ENCODE peak calls at places on chromosomes 5 and 9, in five cellular contexts. Y, E, B, V and W are unnamed samples.
A peak's percentile ranks its signal among the peaks of the same experiment; 100 is the strongest.

GRCh38 chr9:112581469-112582176 is 95.0 kb downstream of the KIAA1958 start:
- DNase-seq in Y (no peak), V (no peak), B (no peak), E (peak; percentile 78), W (no peak)

GRCh38 chr5:19795218-19795617 is 192.8 kb downstream of the CDH18 start:
- DNase-seq in E (peak; percentile 3), Y (no peak), V (no peak), B (no peak), W (no peak)

GRCh38 chr9:38641985-38642864 is 21.8 kb upstream of the ANKRD18A start:
- DNase-seq in E (peak; percentile 17), Y (peak; percentile 59), B (peak; percentile 12), V (no peak), W (peak; percentile 71)

GRCh38 chr9:116152390-116152789 is 1.2 kb upstream of the PAPPA start:
- DNase-seq in V (no peak), Y (no peak), E (peak; percentile 16), B (no peak), W (peak; percentile 29)

GRCh38 chr9:69532359-69532758 is 139.8 kb downstream of the APBA1 start:
- DNase-seq in B (no peak), E (no peak), Y (no peak), V (no peak), W (peak; percentile 48)

GRCh38 chr5:128919542-128919941 is 45.7 kb upstream of the SLC27A6 start:
- DNase-seq in B (no peak), V (no peak), Y (no peak), E (no peak), W (no peak)

GRCh38 chr9:108687360-108687981 is 168.3 kb downstream of the ACTL7B start:
- DNase-seq in E (no peak), B (no peak), V (no peak), Y (no peak), W (no peak)

GRCh38 chr5:36777105-36777757 is 99.3 kb upstream of the NIPBL start:
- DNase-seq in V (no peak), B (no peak), E (peak; percentile 27), Y (peak; percentile 15), W (peak; percentile 48)

GRCh38 chr5:144742376-144742775 is 571.7 kb downstream of the KCTD16 start:
- DNase-seq in V (no peak), B (no peak), Y (no peak), E (no peak), W (no peak)

GRCh38 chr9:120668399-120668798 is 45.9 kb downstream of the MEGF9 start:
- DNase-seq in Y (no peak), E (no peak), B (no peak), V (no peak), W (no peak)

GRCh38 chr9:14608521-14608920 is 84.7 kb downstream of the ZDHHC21 start:
- DNase-seq in Y (no peak), B (no peak), V (no peak), E (no peak), W (no peak)

GRCh38 chr9:93256878-93257807 is 73.2 kb downstream of the WNK2 start:
- DNase-seq in E (no peak), V (no peak), Y (no peak), B (no peak), W (peak; percentile 27)

GRCh38 chr5:131619102-131619501 is 15.9 kb downstream of the RAPGEF6 start:
- DNase-seq in V (no peak), Y (no peak), E (no peak), B (no peak), W (no peak)

DNA sequence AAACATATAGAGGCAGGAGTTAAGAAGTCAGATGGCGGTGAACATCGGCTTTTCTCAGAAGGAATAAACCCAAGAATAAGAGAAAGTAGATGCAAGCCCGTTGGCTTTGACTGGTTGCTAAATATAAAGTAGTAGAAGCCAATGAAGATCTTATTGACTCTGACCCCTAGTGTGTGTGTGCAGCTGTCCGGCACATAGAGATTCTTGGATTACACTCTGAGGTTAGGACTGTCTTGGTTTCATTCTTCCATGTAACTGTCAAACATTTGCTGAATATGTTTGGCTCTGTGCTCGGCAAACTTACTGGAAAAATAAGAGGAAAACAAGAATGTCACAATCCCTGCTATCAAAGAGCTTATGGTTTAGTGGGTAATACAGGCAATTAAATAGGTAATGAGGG is 54.9 kb downstream of the ASTN2 start:
- DNase-seq in E (no peak), B (no peak), V (no peak), Y (no peak), W (no peak)
- TF ChIP-seq SIN3A in E (no peak), B (no peak), V (no peak), Y (no peak), W (no peak)

GRCh38 chr5:107604990-107605389 is 65.7 kb downstream of the EFNA5 start:
- DNase-seq in E (no peak), Y (no peak), V (no peak), B (no peak), W (peak; percentile 54)

GRCh38 chr5:107607656-107608368 is 62.9 kb downstream of the EFNA5 start:
- DNase-seq in Y (no peak), E (no peak), V (no peak), B (no peak), W (no peak)

GRCh38 chr5:107607196-107607595 is 63.5 kb downstream of the EFNA5 start:
- DNase-seq in Y (no peak), V (no peak), E (no peak), B (no peak), W (no peak)

GRCh38 chr5:107604146-107604910 is 66.4 kb downstream of the EFNA5 start:
- DNase-seq in Y (no peak), V (no peak), E (no peak), B (no peak), W (no peak)

DNA sequence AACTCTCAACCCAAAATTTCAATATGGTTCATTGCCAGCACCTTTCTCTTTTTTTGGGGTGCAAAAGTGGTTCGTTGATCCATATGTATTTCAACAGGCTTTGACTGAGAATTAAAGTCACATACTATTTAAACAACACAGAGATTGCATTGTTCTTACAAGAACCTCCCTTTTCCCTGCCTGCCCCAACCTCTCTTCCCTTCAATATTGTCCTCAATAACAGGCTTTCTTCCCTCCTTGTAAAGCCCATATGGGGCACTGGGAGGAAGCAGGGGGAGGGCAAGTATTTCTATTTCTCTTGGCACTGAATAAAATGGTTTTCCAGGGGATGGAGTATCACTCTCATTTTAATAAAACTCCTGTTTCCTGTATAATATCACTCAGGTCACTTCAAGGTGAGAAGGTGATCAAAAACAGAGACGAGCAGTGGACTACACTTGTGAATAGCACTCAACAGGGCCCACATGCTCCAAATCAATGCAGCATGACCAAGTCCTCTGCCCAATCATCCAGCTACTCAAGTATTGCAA is 65.1 kb downstream of the EFNA5 start:
- DNase-seq in B (no peak), Y (no peak), V (no peak), E (no peak), W (no peak)
- TF ChIP-seq ZBTB33 in B (no peak), Y (no peak), V (no peak), E (no peak), W (no peak)

GRCh38 chr5:38853753-38854470 is 8.1 kb downstream of the OSMR start:
- DNase-seq in V (no peak), Y (peak; percentile 51), B (no peak), E (no peak), W (no peak)

GRCh38 chr5:38854907-38855306 is 9.1 kb downstream of the OSMR start:
- DNase-seq in B (no peak), V (no peak), E (no peak), Y (no peak), W (no peak)

GRCh38 chr5:38858839-38859238 is 13.0 kb downstream of the OSMR start:
- DNase-seq in V (no peak), B (no peak), Y (no peak), E (peak; percentile 45), W (no peak)

GRCh38 chr5:38856660-38857059 is 10.8 kb downstream of the OSMR start:
- DNase-seq in E (no peak), Y (no peak), V (no peak), B (no peak), W (no peak)
- TF ChIP-seq SIN3A in E (no peak), Y (no peak), V (no peak), B (no peak), W (no peak)

GRCh38 chr5:146334074-146334533 is 4.5 kb upstream of the POU4F3 start:
- DNase-seq in V (no peak), B (no peak), E (no peak), Y (no peak), W (no peak)
- TF ChIP-seq ZBTB33 in V (no peak), B (no peak), E (no peak), Y (no peak), W (no peak)

GRCh38 chr9:3758816-3759576 is 233.2 kb upstream of the RFX3 start:
- DNase-seq in B (no peak), E (no peak), Y (no peak), V (no peak), W (no peak)
- TF ChIP-seq SIN3A in B (no peak), E (no peak), Y (no peak), V (no peak), W (no peak)

GRCh38 chr5:127615916-127616315 is 33.0 kb upstream of the CTXN3 start:
- DNase-seq in E (no peak), V (no peak), B (no peak), Y (no peak), W (no peak)
- TF ChIP-seq ZBTB33 in E (no peak), V (no peak), B (no peak), Y (no peak), W (no peak)